ENCODE peak calls at places on chromosome 4, in ten cellular contexts. J is fibroblast of lung; O is CD8-positive, alpha-beta T cell; C is foreskin fibroblast; V is sigmoid colon; A is tibial artery; F is vagina; I is left lung; B is kidney; D is AG09309. W is an unnamed sample.

GRCh38 chr4:186727149-186727976 is 3.7 kb upstream of the FAT1 start:
- DNase-seq in J (peak; percentile 50), O (no peak), C (peak; percentile 6), V (no peak), A (no peak), F (no peak), I (no peak), B (no peak), D (no peak), W (no peak)

GRCh38 chr4:71110499-71110898 is 117.0 kb downstream of the DCK start:
- DNase-seq in J (no peak), O (no peak), C (no peak), V (no peak), A (no peak), F (no peak), I (no peak), B (no peak), D (no peak), W (no peak)

GRCh38 chr4:159384619-159385018 is 281.7 kb downstream of the RAPGEF2 start:
- DNase-seq in J (no peak), O (no peak), C (no peak), V (no peak), A (no peak), F (no peak), I (no peak), B (no peak), D (no peak), W (no peak)

GRCh38 chr4:188691811-188692210 is 552.6 kb downstream of the TRIML1 start:
- DNase-seq in J (no peak), O (no peak), C (no peak), V (no peak), A (no peak), F (no peak), I (no peak), B (no peak), D (no peak), W (no peak)

GRCh38 chr4:7158991-7159390 is 33.3 kb upstream of the SORCS2 start:
- DNase-seq in J (no peak), O (no peak), C (no peak), V (no peak), A (peak; percentile 41), F (no peak), I (peak; percentile 19), B (no peak), D (no peak), W (no peak)

GRCh38 chr4:10926025-10926424 is 241.5 kb upstream of the CLNK start:
- DNase-seq in J (peak; percentile 88), O (no peak), C (peak; percentile 38), V (no peak), A (no peak), F (no peak), I (no peak), B (no peak), D (peak; percentile 13), W (no peak)

GRCh38 chr4:168489616-168490015 is 7.2 kb upstream of the PALLD start:
- DNase-seq in J (no peak), O (no peak), C (no peak), V (no peak), A (no peak), F (no peak), I (no peak), B (no peak), D (no peak), W (no peak)

GRCh38 chr4:44700427-44700826 is 22.2 kb downstream of the GUF1 start:
- DNase-seq in J (no peak), O (no peak), C (no peak), V (no peak), A (no peak), F (no peak), I (no peak), B (no peak), D (no peak), W (no peak)

GRCh38 chr4:25727711-25728493 is 72.3 kb downstream of the SLC34A2 start:
- DNase-seq in J (no peak), O (no peak), C (no peak), V (no peak), A (no peak), F (no peak), I (no peak), B (no peak), D (no peak), W (peak; percentile 29)

GRCh38 chr4:169008478-169008877 is 1.6 kb downstream of the CBR4 start:
- DNase-seq in J (no peak), O (no peak), C (no peak), V (no peak), A (no peak), F (no peak), I (no peak), B (no peak), D (no peak), W (no peak)

GRCh38 chr4:176436500-176436973 is 116.8 kb downstream of the SPCS3 start:
- DNase-seq in J (peak; percentile 96), O (no peak), C (peak; percentile 86), V (no peak), A (no peak), F (no peak), I (no peak), B (no peak), D (peak; percentile 63), W (peak; percentile 6)

DNA sequence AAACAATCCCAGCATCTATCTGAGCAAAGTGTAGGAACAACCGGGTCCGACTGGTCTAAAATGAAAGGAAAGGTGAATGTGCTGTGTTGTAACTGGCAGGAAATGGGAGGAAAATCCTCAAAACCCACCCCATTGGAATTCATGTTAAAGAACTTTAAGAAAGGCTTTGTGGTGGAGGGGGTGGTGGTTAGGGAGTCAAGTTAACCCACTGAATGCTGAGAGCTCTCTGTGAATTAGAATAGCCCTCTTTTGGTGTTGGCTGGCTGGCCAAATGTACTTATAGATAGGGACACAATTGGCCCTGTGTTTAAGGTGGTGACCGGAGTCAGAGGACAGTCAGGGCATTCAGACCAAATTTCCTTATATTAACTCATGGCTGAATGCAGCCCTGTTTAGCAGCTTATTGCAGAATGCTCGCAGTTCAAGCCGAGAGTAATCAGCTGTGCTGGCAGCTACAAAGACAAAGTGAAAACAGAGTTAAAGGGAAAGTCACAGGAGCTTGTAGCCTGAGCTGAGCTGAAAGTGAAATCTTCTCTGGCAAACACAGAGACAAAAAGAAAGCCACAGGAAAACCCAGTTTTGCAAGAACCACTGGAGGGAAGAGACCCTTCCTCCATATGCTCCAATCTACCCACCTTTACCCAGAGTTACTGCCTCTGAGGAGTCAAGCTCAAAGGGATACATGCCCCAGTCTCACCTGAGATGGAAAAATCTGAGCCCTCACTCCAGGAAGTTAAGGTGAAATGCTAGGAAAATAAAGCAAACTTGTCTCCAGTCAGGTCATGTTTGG is 38.5 kb upstream of the UGT2B7 start:
- DNase-seq in J (peak; percentile 30), O (no peak), C (peak; percentile 24), V (no peak), A (no peak), F (no peak), I (no peak), B (no peak), D (no peak), W (no peak)
- H3K4me3 ChIP-seq in J (no peak overlapping the region), O (no peak overlapping the region), C (no peak overlapping the region), V (no peak overlapping the region), A (no peak overlapping the region), F (no peak overlapping the region), I (no peak overlapping the region), B (peak overlapping the region; percentile 64), D (no peak overlapping the region), W (no peak overlapping the region)

GRCh38 chr4:163335384-163335783 is 3.0 kb upstream of the NPY1R start:
- DNase-seq in J (no peak), O (no peak), C (no peak), V (no peak), A (no peak), F (no peak), I (no peak), B (no peak), D (no peak), W (no peak)

GRCh38 chr4:163332526-163333405 is at the start of gene NPY1R:
- DNase-seq in J (peak; percentile 77), O (no peak), C (peak; percentile 86), V (peak; percentile 77), A (peak; percentile 90), F (no peak), I (peak; percentile 68), B (peak; percentile 88), D (peak; percentile 41), W (peak; percentile 24)

GRCh38 chr4:163330828-163331628 is 1.4 kb downstream of the NPY1R start:
- DNase-seq in J (no peak), O (no peak), C (no peak), V (no peak), A (peak; percentile 64), F (no peak), I (no peak), B (peak; percentile 83), D (no peak), W (no peak)

GRCh38 chr4:163331629-163332360 is 601 bp downstream of the NPY1R start:
- DNase-seq in J (peak; percentile 32), O (no peak), C (peak; percentile 37), V (no peak), A (peak; percentile 71), F (no peak), I (no peak), B (peak; percentile 82), D (no peak), W (no peak)
- H3K4me3 ChIP-seq in J (peak overlapping the region; percentile 48), O (no peak overlapping the region), C (peak overlapping the region; percentile 53), V (peak overlapping the region; percentile 13), A (peak overlapping the region; percentile 90), F (peak overlapping the region; percentile 46), I (peak overlapping the region; percentile 36), B (peak overlapping the region; percentile 92), D (peak overlapping the region; percentile 60), W (no peak overlapping the region)

GRCh38 chr4:88457307-88458090 is 580 bp downstream of the HERC5 start:
- DNase-seq in J (peak; percentile 38), O (peak; percentile 49), C (peak; percentile 51), V (peak; percentile 77), A (peak; percentile 81), F (no peak), I (peak; percentile 40), B (peak; percentile 84), D (no peak), W (no peak)
- H3K4me3 ChIP-seq in J (peak overlapping the region; percentile 53), O (peak overlapping the region; percentile 79), C (peak overlapping the region; percentile 75), V (peak overlapping the region; percentile 49), A (peak overlapping the region; percentile 93), F (peak overlapping the region; percentile 73), I (peak overlapping the region; percentile 53), B (peak overlapping the region; percentile 65), D (peak overlapping the region; percentile 69), W (peak overlapping the region; percentile 63)

GRCh38 chr4:41433361-41433760 is 104.6 kb upstream of the LIMCH1 start:
- DNase-seq in J (no peak), O (no peak), C (no peak), V (no peak), A (no peak), F (no peak), I (no peak), B (no peak), D (no peak), W (no peak)

GRCh38 chr4:41438564-41438963 is 99.4 kb upstream of the LIMCH1 start:
- DNase-seq in J (no peak), O (no peak), C (peak; percentile 61), V (no peak), A (no peak), F (no peak), I (no peak), B (no peak), D (peak; percentile 42), W (no peak)

GRCh38 chr4:41435509-41435908 is 102.4 kb upstream of the LIMCH1 start:
- DNase-seq in J (no peak), O (no peak), C (no peak), V (no peak), A (no peak), F (no peak), I (no peak), B (no peak), D (no peak), W (no peak)

GRCh38 chr4:41437264-41437566 is 100.7 kb upstream of the LIMCH1 start:
- DNase-seq in J (no peak), O (no peak), C (no peak), V (no peak), A (no peak), F (no peak), I (no peak), B (no peak), D (no peak), W (no peak)

GRCh38 chr4:41436365-41437263 is 101.3 kb upstream of the LIMCH1 start:
- DNase-seq in J (no peak), O (no peak), C (no peak), V (no peak), A (no peak), F (no peak), I (no peak), B (no peak), D (no peak), W (no peak)
- H3K4me3 ChIP-seq in J (no peak overlapping the region), O (no peak overlapping the region), C (no peak overlapping the region), V (no peak overlapping the region), A (no peak overlapping the region), F (no peak overlapping the region), I (no peak overlapping the region), B (no peak overlapping the region), D (no peak overlapping the region), W (no peak overlapping the region)

W was measured in GM06990.